ENCODE peak calls at places on chromosomes 13 and 19, in nine cellular contexts. V is upper lobe of right lung, K is thyroid gland, F is OCI-LY7, A is IMR-90, M is tibial artery, H is fibroblast of lung, S is heart right ventricle, P is kidney. W is an unnamed sample.

GRCh38 chr13:102651892-102652291 is 43.0 kb downstream of the METTL21C start:
- DNase-seq in V (no peak), K (peak; percentile 36), F (no peak), A (peak; percentile 52), M (peak; percentile 25), H (no peak), S (no peak), P (peak; percentile 68), W (no peak)

GRCh38 chr13:46571189-46571901 is 18.4 kb downstream of the LRCH1 start:
- DNase-seq in V (no peak), K (peak; percentile 25), F (no peak), A (peak; percentile 76), M (no peak), H (peak; percentile 83), S (no peak), P (no peak), W (no peak)

GRCh38 chr19:15284896-15285295 is 47.4 kb downstream of the BRD4 start:
- DNase-seq in V (no peak), K (peak; percentile 57), F (no peak), A (no peak), M (no peak), H (no peak), S (no peak), P (no peak), W (no peak)

GRCh38 chr13:46675016-46675415 is 121.9 kb downstream of the ESD start:
- DNase-seq in V (no peak), K (no peak), F (no peak), A (no peak), M (no peak), H (no peak), S (no peak), P (no peak), W (no peak)

GRCh38 chr13:109785892-109786450 is 412 bp downstream of the IRS2 start:
- DNase-seq in V (no peak), K (peak; percentile 43), F (no peak), A (no peak), M (no peak), H (no peak), S (no peak), P (no peak), W (no peak)

GRCh38 chr19:7381073-7381390 is 32.3 kb downstream of the ARHGEF18 start:
- DNase-seq in V (no peak), K (no peak), F (no peak), A (no peak), M (no peak), H (no peak), S (no peak), P (peak; percentile 15), W (no peak)

GRCh38 chr13:93235258-93236015 is 8.8 kb downstream of the GPC6 start:
- DNase-seq in V (no peak), K (no peak), F (no peak), A (peak; percentile 80), M (peak; percentile 66), H (peak; percentile 83), S (no peak), P (no peak), W (no peak)

GRCh38 chr19:56671613-56671994 is at the start of gene ZNF835:
- DNase-seq in V (peak; percentile 94), K (peak; percentile 93), F (no peak), A (no peak), M (peak; percentile 88), H (peak; percentile 2), S (peak; percentile 95), P (peak; percentile 97), W (no peak)

GRCh38 chr13:50187352-50188029 is 172.2 kb downstream of the KCNRG start:
- DNase-seq in V (no peak), K (no peak), F (no peak), A (no peak), M (no peak), H (no peak), S (no peak), P (no peak), W (no peak)

DNA sequence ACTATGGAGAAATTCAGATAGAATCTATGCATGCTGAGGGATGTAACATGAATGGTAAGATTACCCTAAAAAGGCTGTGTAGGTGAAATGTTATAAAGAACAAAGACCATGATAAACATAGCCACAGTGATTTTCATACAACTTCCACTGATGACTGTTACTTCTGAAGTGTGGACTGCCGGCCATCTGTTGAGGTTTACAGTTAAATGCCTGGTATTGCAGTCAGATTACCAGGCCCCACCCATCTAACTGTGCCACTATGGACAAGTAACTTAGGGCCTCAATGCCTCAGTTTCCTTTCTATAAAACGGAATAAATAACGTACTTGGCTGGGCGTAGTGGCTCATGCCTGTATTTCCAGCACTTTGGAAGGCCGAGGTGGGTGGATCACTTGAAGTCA is 395.6 kb downstream of the KLF12 start:
- DNase-seq in V (no peak), K (no peak), F (no peak), A (peak; percentile 28), M (no peak), H (peak; percentile 25), S (no peak), P (no peak), W (no peak)
- H3K4me1 ChIP-seq in V (no peaks in the 10 kb centered on the region), K (no peaks in the 10 kb centered on the region), F (no peaks in the 10 kb centered on the region), A (peaks cover 3% of the 10 kb centered on the region), M (no peaks in the 10 kb centered on the region), H (no peaks in the 10 kb centered on the region), S (no peaks in the 10 kb centered on the region), P (peaks cover 2% of the 10 kb centered on the region), W (no peaks in the 10 kb centered on the region)

GRCh38 chr19:44808463-44809371 is at the start of gene BCAM:
- DNase-seq in V (peak; percentile 91), K (peak; percentile 94), F (no peak), A (peak; percentile 54), M (peak; percentile 67), H (peak; percentile 64), S (peak; percentile 87), P (peak; percentile 96), W (peak; percentile 84)
- H3K4me3 ChIP-seq in V (peak within 1 kb of the TSS; percentile 71), K (peak within 1 kb of the TSS; percentile 73), F (no peak within 1 kb of the TSS), A (peak within 1 kb of the TSS; percentile 80), M (peak within 1 kb of the TSS; percentile 72), H (peak within 1 kb of the TSS; percentile 72), S (peak within 1 kb of the TSS; percentile 64), P (peak within 1 kb of the TSS; percentile 85), W (peak within 1 kb of the TSS; percentile 61)

GRCh38 chr13:41848435-41849255 is 112.3 kb downstream of the VWA8 start:
- DNase-seq in V (no peak), K (no peak), F (no peak), A (peak; percentile 52), M (no peak), H (peak; percentile 74), S (no peak), P (no peak), W (no peak)
- H3K4me1 ChIP-seq in V (no peaks in the 10 kb centered on the region), K (no peaks in the 10 kb centered on the region), F (no peaks in the 10 kb centered on the region), A (peaks cover 2% of the 10 kb centered on the region), M (no peaks in the 10 kb centered on the region), H (no peaks in the 10 kb centered on the region), S (peaks cover 15% of the 10 kb centered on the region), P (no peaks in the 10 kb centered on the region), W (no peaks in the 10 kb centered on the region)

GRCh38 chr19:18252370-18252717 is 21.9 kb downstream of the IQCN start:
- DNase-seq in V (no peak), K (no peak), F (no peak), A (no peak), M (no peak), H (no peak), S (no peak), P (no peak), W (no peak)
- H3K4me3 ChIP-seq in V (no peak overlapping the region), K (no peak overlapping the region), F (no peak overlapping the region), A (no peak overlapping the region), M (no peak overlapping the region), H (no peak overlapping the region), S (no peak overlapping the region), P (no peak overlapping the region), W (no peak overlapping the region)

GRCh38 chr19:47312366-47313006 is 2.8 kb downstream of the C5AR1 start:
- DNase-seq in V (no peak), K (no peak), F (no peak), A (no peak), M (no peak), H (no peak), S (no peak), P (no peak), W (no peak)
- H3K4me1 ChIP-seq in V (peaks cover 5% of the 10 kb centered on the region), K (no peaks in the 10 kb centered on the region), F (no peaks in the 10 kb centered on the region), A (peaks cover 2% of the 10 kb centered on the region), M (no peaks in the 10 kb centered on the region), H (peaks cover 2% of the 10 kb centered on the region), S (no peaks in the 10 kb centered on the region), P (no peaks in the 10 kb centered on the region), W (no peaks in the 10 kb centered on the region)

DNA sequence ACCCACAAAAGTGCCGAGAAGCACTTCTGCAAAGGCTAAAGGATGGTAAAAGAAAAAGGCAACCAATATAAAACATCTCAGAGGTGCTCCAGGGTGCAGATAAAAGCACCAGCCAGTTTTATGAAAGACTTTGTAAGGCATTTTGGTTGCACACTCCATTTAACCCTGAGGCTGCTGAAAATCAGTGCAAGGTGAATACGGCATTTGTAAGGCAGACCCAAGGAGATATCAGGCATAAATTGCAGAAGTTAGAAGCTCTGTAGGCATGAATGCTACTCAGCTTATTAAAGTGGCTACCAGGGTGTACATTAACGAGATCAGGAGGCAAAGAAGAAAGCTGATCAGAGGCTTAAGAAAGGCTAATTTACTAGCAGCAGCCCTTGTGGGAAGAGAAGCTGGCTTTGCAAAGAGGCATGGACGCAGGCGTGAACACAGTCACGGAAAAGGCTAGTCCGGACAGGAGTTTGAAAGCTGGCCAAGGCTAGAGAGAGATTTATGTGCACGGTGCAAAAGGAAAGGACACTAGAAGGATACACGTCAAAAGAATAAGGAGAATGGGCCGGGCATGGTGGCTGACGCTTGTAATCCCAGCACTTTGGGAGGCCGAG is 99.6 kb downstream of the ZNF429 start:
- DNase-seq in V (no peak), K (peak; percentile 9), F (no peak), A (no peak), M (no peak), H (peak; percentile 20), S (peak; percentile 47), P (no peak), W (no peak)
- H3K4me3 ChIP-seq in V (peak overlapping the region; percentile 48), K (peak overlapping the region; percentile 12), F (peak overlapping the region; percentile 66), A (peak overlapping the region; percentile 52), M (peak overlapping the region; percentile 58), H (peak overlapping the region; percentile 60), S (peak overlapping the region; percentile 54), P (peak overlapping the region; percentile 66), W (no peak overlapping the region)

W was measured in HAP-1.